ENCODE peak calls at places on chromosome X, in six cellular contexts. D is IMR-90, B is Peyer's patch, V is upper lobe of right lung, C is H9, Z is lung. H is an unnamed sample. For H3K9me3, the result is how much of the 10 kb centered on the place peaks cover.

GRCh38 chrX:56802921-56803848 is 74.1 kb downstream of the NBDY start:
- DNase-seq in D (peak), V (no peak), C (peak), B (peak), Z (peak), H (peak)

GRCh38 chrX:151974336-151975227 is at the start of gene GABRE:
- DNase-seq in B (peak), C (peak), D (no peak), Z (peak), V (peak), H (no peak)

GRCh38 chrX:24424948-24425347 is 40.1 kb upstream of the PDK3 start:
- DNase-seq in B (no peak), C (no peak), V (no peak), Z (no peak), D (peak), H (no peak)

GRCh38 chrX:46317158-46317557 is 228.1 kb downstream of the ZNF674 start:
- DNase-seq in Z (no peak), B (no peak), D (no peak), C (no peak), V (no peak), H (no peak)

GRCh38 chrX:154019633-154020499 is at the start of gene IRAK1:
- DNase-seq in V (peak), B (peak), C (no peak), Z (peak), D (peak), H (peak)

GRCh38 chrX:2439613-2440012 is 61.2 kb downstream of the DHRSX start:
- DNase-seq in Z (no peak), B (no peak), V (no peak), C (no peak), D (no peak), H (no peak)

GRCh38 chrX:103211012-103211715 is 3.7 kb upstream of the BEX4 start:
- DNase-seq in V (no peak), D (peak), Z (no peak), B (no peak), C (peak), H (no peak)

GRCh38 chrX:149114001-149114400 is 391.1 kb downstream of the IDS start:
- DNase-seq in D (no peak), B (no peak), C (no peak), V (no peak), Z (no peak), H (peak)

GRCh38 chrX:41827886-41828285 is 95.5 kb downstream of the CASK start:
- DNase-seq in C (no peak), V (no peak), Z (no peak), D (peak), B (no peak), H (no peak)

GRCh38 chrX:101219840-101220191 is 230 bp downstream of the DRP2 start:
- DNase-seq in V (no peak), B (no peak), C (no peak), Z (no peak), D (peak), H (no peak)

GRCh38 chrX:134717698-134718328 is 59.5 kb upstream of the PLAC1 start:
- DNase-seq in D (peak), B (no peak), V (no peak), C (no peak), Z (no peak), H (no peak)

GRCh38 chrX:9855536-9856320 is 69.5 kb downstream of the SHROOM2 start:
- DNase-seq in Z (no peak), B (no peak), V (no peak), C (no peak), D (no peak), H (no peak)

GRCh38 chrX:102808336-102808735 is 87.8 kb downstream of the GPRASP3 start:
- DNase-seq in C (no peak), B (no peak), D (peak), Z (no peak), V (no peak), H (no peak)

GRCh38 chrX:4841216-4841745 is 1127.8 kb upstream of the PRKX start:
- DNase-seq in V (no peak), Z (no peak), D (no peak), C (no peak), B (no peak), H (no peak)

GRCh38 chrX:134148293-134148692 is 88.7 kb upstream of the CCDC160 start:
- DNase-seq in D (no peak), Z (no peak), B (no peak), V (no peak), C (no peak), H (no peak)

GRCh38 chrX:39073131-39073530 is 271.9 kb downstream of the MID1IP1 start:
- DNase-seq in C (no peak), Z (no peak), D (no peak), V (no peak), B (no peak), H (no peak)

GRCh38 chrX:155967653-155968052 is 29.8 kb upstream of the IL9R start:
- DNase-seq in V (no peak), D (no peak), Z (no peak), B (no peak), C (no peak), H (no peak)
- H3K9me3 ChIP-seq in V (under half), D (under half), Z (under half), B (under half), C (under half), H (under half)

DNA sequence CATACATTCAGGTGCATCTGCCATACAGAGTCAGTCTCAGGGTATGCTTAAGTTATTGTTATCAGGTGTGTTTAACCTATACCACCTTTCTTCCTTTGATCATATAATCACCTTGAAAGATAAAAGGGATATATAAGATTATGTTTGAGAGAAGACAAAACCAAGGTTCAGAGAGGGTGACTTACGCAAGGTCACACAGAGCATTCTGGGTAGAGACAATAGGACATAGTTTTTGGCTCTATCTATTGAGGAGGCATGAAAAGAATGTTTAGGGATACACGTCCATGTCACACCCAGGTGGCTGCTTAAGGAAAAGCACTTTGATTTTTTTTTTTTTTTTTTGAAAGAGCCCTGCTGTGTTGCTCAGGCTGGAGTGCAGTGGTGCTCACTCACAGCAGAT is 327.1 kb upstream of the RPS6KA3 start:
- DNase-seq in V (no peak), D (no peak), B (no peak), Z (no peak), C (no peak), H (no peak)
- TF ChIP-seq CTCF in V (no peak), D (no peak), B (no peak), Z (no peak), C (no peak), H (no peak)

DNA sequence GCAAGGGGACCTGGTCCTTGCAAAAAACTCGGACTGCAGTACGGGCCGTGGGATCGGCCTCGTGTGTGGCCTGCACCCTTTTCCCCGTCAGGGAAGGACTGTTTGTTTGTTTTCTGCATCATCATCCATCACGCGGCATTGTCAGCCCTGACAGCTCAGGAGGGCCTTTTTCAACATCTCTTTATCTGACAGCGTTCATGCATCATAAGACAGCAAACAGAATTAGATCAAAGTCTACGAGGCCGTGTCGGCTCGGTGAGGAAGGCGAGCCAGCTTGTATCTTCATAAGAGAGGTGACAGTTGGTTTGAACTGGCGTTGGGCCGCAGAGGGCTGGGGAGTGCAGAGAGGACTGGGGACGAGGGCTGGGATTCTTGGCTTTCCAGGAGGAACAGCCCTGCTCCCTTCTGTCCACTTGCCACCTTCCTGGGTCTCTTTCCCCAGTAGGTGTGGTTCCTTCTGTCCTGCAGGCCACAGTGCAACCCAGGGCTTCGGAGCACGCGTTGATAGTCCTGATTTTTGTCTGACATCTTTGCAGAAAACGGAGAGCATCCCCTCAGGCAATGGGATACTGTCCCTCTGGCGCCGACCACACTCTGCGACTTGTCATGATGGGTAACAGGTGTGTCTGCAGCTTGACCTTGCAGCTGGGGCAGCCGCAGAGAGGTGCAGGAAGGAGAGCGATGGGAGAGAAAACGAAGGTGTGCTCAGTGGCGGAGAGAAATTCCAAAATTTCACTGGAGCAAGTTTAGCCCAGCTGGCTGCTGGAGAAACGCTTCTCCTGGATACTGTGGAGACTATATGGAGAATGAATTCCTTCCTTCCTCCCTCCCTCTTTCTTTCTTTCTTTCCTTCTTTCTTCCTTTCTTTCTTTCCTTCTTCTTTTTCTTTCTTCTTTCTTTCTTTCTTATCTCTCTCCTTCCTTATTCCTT is 104.0 kb upstream of the SHOX start:
- DNase-seq in D (no peak), B (no peak), Z (no peak), V (no peak), C (no peak), H (no peak)
- H3K9me3 ChIP-seq in D (under half), B (under half), Z (under half), V (under half), C (under half), H (half or more)

DNA sequence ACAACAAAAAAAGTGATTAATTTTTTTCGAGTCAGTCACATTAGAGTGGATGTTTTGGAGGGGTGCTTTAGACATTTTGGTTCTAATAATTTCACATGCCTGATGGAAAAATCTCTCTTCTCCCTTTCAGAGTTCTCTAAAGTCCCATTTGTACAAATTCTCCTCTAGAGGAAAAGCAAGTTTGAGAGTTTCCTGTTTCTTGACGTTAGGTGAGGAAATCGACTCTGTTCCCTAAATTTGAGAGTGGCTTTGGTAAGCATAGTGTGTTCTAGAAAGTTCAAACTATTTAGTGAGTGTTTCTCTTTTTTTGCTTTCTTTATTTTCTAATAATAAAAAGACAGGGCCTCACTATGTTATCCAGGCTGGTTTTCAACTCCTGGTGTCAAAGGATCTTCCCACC is 1.6 kb upstream of the ATP6AP2 start:
- DNase-seq in Z (no peak), D (no peak), B (no peak), V (no peak), C (no peak), H (no peak)
- TF ChIP-seq CTCF in Z (no peak), D (no peak), B (no peak), V (no peak), C (no peak), H (no peak)

GRCh38 chrX:47498411-47498810 is 15.4 kb upstream of the ZNF41 start:
- DNase-seq in Z (no peak), V (no peak), B (no peak), C (no peak), D (no peak), H (no peak)
- H3K9me3 ChIP-seq in Z (under half), V (under half), B (under half), C (under half), D (under half), H (under half)